ENCODE peak calls at places on chromosomes 5 and 9, in eight cellular contexts. B is SK-N-DZ, S is NCI-H1092, Y is iPS-NIHi11, C is HuH-7.5, D is D341Med, K is amniotic stem cell, V is hypothalamus. L is an unnamed sample.

GRCh38 chr5:145500712-145501111 is 334.4 kb downstream of the PRELID2 start:
- DNase-seq in B (no peak), S (no peak), Y (peak; percentile 16), C (no peak), D (no peak), K (no peak), V (no peak), L (no peak)

GRCh38 chr5:67028371-67028770 is 168.2 kb downstream of the CD180 start:
- DNase-seq in B (no peak), S (no peak), Y (no peak), C (no peak), D (no peak), K (no peak), V (no peak), L (no peak)

GRCh38 chr5:136015966-136016365 is 12.8 kb upstream of the TGFBI start:
- DNase-seq in B (no peak), S (no peak), Y (no peak), C (no peak), D (no peak), K (no peak), V (no peak), L (no peak)

GRCh38 chr9:99019523-99020331 is 76.0 kb downstream of the COL15A1 start:
- DNase-seq in B (no peak), S (no peak), Y (no peak), C (no peak), D (no peak), K (peak; percentile 95), V (no peak), L (no peak)

GRCh38 chr9:122087406-122088200 is 5.5 kb downstream of the TTLL11 start:
- DNase-seq in B (no peak), S (no peak), Y (no peak), C (no peak), D (no peak), K (peak; percentile 11), V (no peak), L (no peak)

GRCh38 chr9:98256632-98257218 is 1.3 kb upstream of the TBC1D2 start:
- DNase-seq in B (peak; percentile 37), S (no peak), Y (no peak), C (peak; percentile 60), D (no peak), K (no peak), V (no peak), L (peak; percentile 63)

GRCh38 chr5:38878391-38879090 is 32.7 kb downstream of the OSMR start:
- DNase-seq in B (no peak), S (no peak), Y (no peak), C (no peak), D (no peak), K (no peak), V (no peak), L (no peak)

GRCh38 chr9:35669331-35670145 is 4.2 kb upstream of the CA9 start:
- DNase-seq in B (no peak), S (no peak), Y (no peak), C (peak; percentile 95), D (no peak), K (no peak), V (no peak), L (no peak)

GRCh38 chr9:37239921-37240320 is 119.5 kb downstream of the ZCCHC7 start:
- DNase-seq in B (no peak), S (no peak), Y (no peak), C (no peak), D (no peak), K (no peak), V (no peak), L (no peak)

GRCh38 chr5:170719551-170719950 is 64.0 kb upstream of the GABRP start:
- DNase-seq in B (no peak), S (no peak), Y (no peak), C (no peak), D (no peak), K (no peak), V (no peak), L (no peak)

GRCh38 chr9:137253717-137254623 is 1.2 kb upstream of the NELFB start:
- DNase-seq in B (peak; percentile 45), S (no peak), Y (no peak), C (no peak), D (no peak), K (no peak), V (no peak), L (peak; percentile 44)

GRCh38 chr9:22157271-22157670 is 148.2 kb upstream of the CDKN2B start:
- DNase-seq in B (no peak), S (no peak), Y (no peak), C (no peak), D (no peak), K (no peak), V (no peak), L (peak; percentile 59)

GRCh38 chr5:87899109-87900100 is 369.2 kb downstream of the TMEM161B start:
- DNase-seq in B (no peak), S (no peak), Y (no peak), C (no peak), D (peak; percentile 9), K (no peak), V (peak; percentile 56), L (no peak)

GRCh38 chr9:16964228-16964627 is 93.8 kb upstream of the BNC2 start:
- DNase-seq in B (no peak), S (no peak), Y (no peak), C (no peak), D (no peak), K (peak; percentile 95), V (no peak), L (no peak)

L was measured in NCI-H82.